ENCODE peak calls at places on chromosomes 13 and 19, in four cellular contexts. E is NCI-H1048, Z is fibroblast of mammary gland, O is IMR-90. J is an unnamed sample.

GRCh38 chr13:99176309-99177276 is 24.1 kb upstream of the UBAC2 start:
- DNase-seq in O (peak), E (peak), Z (peak), J (peak)

GRCh38 chr19:13152854-13153626 is 2.8 kb downstream of the IER2 start:
- DNase-seq in O (peak), Z (peak), E (peak), J (peak)

GRCh38 chr13:75226092-75226491 is 255.9 kb downstream of the TBC1D4 start:
- DNase-seq in E (no peak), O (no peak), Z (peak), J (no peak)

GRCh38 chr13:31409678-31410356 is 210.0 kb downstream of the B3GLCT start:
- DNase-seq in E (no peak), O (no peak), Z (peak), J (no peak)

GRCh38 chr19:35006342-35006998 is 6.3 kb downstream of the GRAMD1A start:
- DNase-seq in O (peak), Z (peak), E (no peak), J (no peak)

GRCh38 chr19:3625996-3626472 is 556 bp downstream of the CACTIN start:
- DNase-seq in O (no peak), E (no peak), Z (no peak), J (no peak)

GRCh38 chr13:67076378-67076777 is 153.8 kb downstream of the PCDH9 start:
- DNase-seq in E (no peak), Z (no peak), O (peak), J (no peak)

GRCh38 chr19:40908981-40909380 is 26.9 kb upstream of the CYP2A7 start:
- DNase-seq in O (no peak), E (no peak), Z (no peak), J (no peak)

GRCh38 chr13:33633701-33634525 is 184.0 kb upstream of the RFC3 start:
- DNase-seq in E (no peak), O (peak), Z (peak), J (no peak)

GRCh38 chr19:3389876-3390361 is 23.5 kb downstream of the NFIC start:
- DNase-seq in E (no peak), O (peak), Z (peak), J (no peak)

GRCh38 chr13:62119739-62120700 is 704.4 kb upstream of the PCDH20 start:
- DNase-seq in Z (peak), O (peak), E (no peak), J (no peak)

GRCh38 chr19:6761053-6761676 is 6.1 kb downstream of the SH2D3A start:
- DNase-seq in Z (no peak), E (no peak), O (no peak), J (no peak)

GRCh38 chr13:80070024-80070703 is 270.8 kb downstream of the SPRY2 start:
- DNase-seq in E (no peak), O (no peak), Z (no peak), J (no peak)

GRCh38 chr13:26784704-26785639 is 24.4 kb upstream of the GPR12 start:
- DNase-seq in O (no peak), E (no peak), Z (no peak), J (no peak)

GRCh38 chr19:47272448-47273312 is 2.0 kb upstream of the INAFM1 start:
- DNase-seq in O (no peak), E (no peak), Z (peak), J (no peak)

GRCh38 chr19:15631817-15632216 is 8.9 kb upstream of the CYP4F3 start:
- DNase-seq in Z (peak), O (no peak), E (no peak), J (no peak)

GRCh38 chr19:31127132-31127967 is 221.9 kb downstream of the TSHZ3 start:
- DNase-seq in E (no peak), O (peak), Z (peak), J (no peak)

GRCh38 chr13:38518328-38518727 is 168.5 kb upstream of the FREM2 start:
- DNase-seq in O (no peak), Z (no peak), E (no peak), J (no peak)

GRCh38 chr13:75760182-75760981 is 124.3 kb downstream of the LMO7 start:
- DNase-seq in Z (peak), E (no peak), O (peak), J (peak)

GRCh38 chr19:30635026-30635985 is 263.1 kb downstream of the ZNF536 start:
- DNase-seq in E (no peak), Z (no peak), O (no peak), J (no peak)

GRCh38 chr19:45455707-45456499 is 11.9 kb upstream of the FOSB start:
- DNase-seq in E (no peak), O (peak), Z (peak), J (peak)

GRCh38 chr19:47075941-47076340 is 27.5 kb upstream of the TMEM160 start:
- DNase-seq in Z (no peak), O (peak), E (no peak), J (no peak)

GRCh38 chr19:16676101-16676798 is 15.3 kb downstream of the TMEM38A start:
- DNase-seq in Z (no peak), O (no peak), E (no peak), J (no peak)

GRCh38 chr13:74289130-74289529 is 154.9 kb upstream of the KLF12 start:
- DNase-seq in O (no peak), E (no peak), Z (no peak), J (no peak)

GRCh38 chr19:18185538-18185937 is 7.5 kb upstream of the MPV17L2 start:
- DNase-seq in Z (no peak), O (no peak), E (no peak), J (no peak)

GRCh38 chr19:51511353-51511752 is 9.8 kb upstream of the SIGLEC12 start:
- DNase-seq in E (no peak), Z (peak), O (no peak), J (no peak)

GRCh38 chr19:42143341-42144234 is 11.3 kb upstream of the POU2F2 start:
- DNase-seq in Z (peak), E (no peak), O (peak), J (no peak)

GRCh38 chr19:31223805-31224534 is 125.3 kb downstream of the TSHZ3 start:
- DNase-seq in Z (peak), E (no peak), O (peak), J (no peak)

GRCh38 chr19:12872941-12873890 is 8.0 kb downstream of the DNASE2 start:
- DNase-seq in Z (peak), E (peak), O (peak), J (peak)

GRCh38 chr19:430701-431100 is 21.8 kb upstream of the C2CD4C start:
- DNase-seq in E (no peak), Z (no peak), O (no peak), J (no peak)

GRCh38 chr13:102040812-102041211 is 361.0 kb downstream of the FGF14 start:
- DNase-seq in O (no peak), E (no peak), Z (no peak), J (no peak)

GRCh38 chr13:50126378-50127016 is 111.3 kb downstream of the KCNRG start:
- DNase-seq in O (peak), Z (peak), E (no peak), J (no peak)

GRCh38 chr19:52896431-52897148 is 845 bp downstream of the ZNF320 start:
- DNase-seq in O (peak), Z (peak), E (no peak), J (peak)